ENCODE peak calls at places on chromosomes 16 and 17, in five cellular contexts. C, H, V, F and J are unnamed samples.

GRCh38 chr17:36550491-36551417 is 6.0 kb downstream of the GGNBP2 start:
- ATAC-seq in C (peak), H (no peak), V (peak), F (peak), J (peak)

GRCh38 chr16:4746991-4747574 is 12.7 kb downstream of the DNAAF8 start:
- ATAC-seq in C (no peak), H (no peak), V (no peak), F (no peak), J (no peak)

GRCh38 chr16:53266156-53266555 is 168.1 kb upstream of the RBL2 start:
- ATAC-seq in C (no peak), H (no peak), V (no peak), F (no peak), J (no peak)

GRCh38 chr17:45876539-45876938 is 17.8 kb upstream of the MAPT start:
- ATAC-seq in C (no peak), H (no peak), V (no peak), F (no peak), J (no peak)

GRCh38 chr16:30473231-30474061 is 904 bp downstream of the ITGAL start:
- ATAC-seq in C (peak), H (peak), V (peak), F (peak), J (peak)

GRCh38 chr16:2963611-2964415 is at the start of gene KREMEN2:
- ATAC-seq in C (peak), H (no peak), V (no peak), F (peak), J (no peak)

GRCh38 chr16:27382187-27382855 is 19.7 kb upstream of the IL21R start:
- ATAC-seq in C (no peak), H (no peak), V (no peak), F (no peak), J (no peak)

GRCh38 chr16:23944381-23944780 is 108.6 kb downstream of the PRKCB start:
- ATAC-seq in C (no peak), H (no peak), V (no peak), F (no peak), J (no peak)

GRCh38 chr17:17500999-17501605 is 4.9 kb upstream of the RASD1 start:
- ATAC-seq in C (no peak), H (no peak), V (no peak), F (no peak), J (no peak)

GRCh38 chr17:7951143-7951792 is 19.3 kb downstream of the CNTROB start:
- ATAC-seq in C (peak), H (no peak), V (peak), F (peak), J (peak)

GRCh38 chr17:79833110-79833450 is 6.2 kb downstream of the CBX4 start:
- ATAC-seq in C (no peak), H (no peak), V (no peak), F (no peak), J (no peak)

GRCh38 chr16:86357950-86358349 is 152.4 kb upstream of the FOXF1 start:
- ATAC-seq in C (no peak), H (no peak), V (no peak), F (no peak), J (no peak)

GRCh38 chr16:6153901-6154300 is 1056.3 kb upstream of the EEF2KMT start:
- ATAC-seq in C (no peak), H (no peak), V (no peak), F (no peak), J (no peak)

GRCh38 chr16:11273721-11274324 is 394 bp upstream of the PRM3 start:
- ATAC-seq in C (no peak), H (no peak), V (no peak), F (no peak), J (no peak)

GRCh38 chr17:44864831-44865230 is 17.1 kb downstream of the HIGD1B start:
- ATAC-seq in C (no peak), H (no peak), V (no peak), F (no peak), J (peak)

GRCh38 chr16:86195863-86196630 is 297.1 kb downstream of the IRF8 start:
- ATAC-seq in C (no peak), H (no peak), V (no peak), F (no peak), J (no peak)

GRCh38 chr17:57501016-57501415 is 244.1 kb downstream of the CCDC182 start:
- ATAC-seq in C (no peak), H (no peak), V (no peak), F (no peak), J (no peak)

GRCh38 chr17:1482686-1483445 is 9.6 kb downstream of the MYO1C start:
- ATAC-seq in C (no peak), H (no peak), V (no peak), F (no peak), J (no peak)

GRCh38 chr16:70723740-70724145 is 37.9 kb upstream of the MTSS2 start:
- ATAC-seq in C (no peak), H (no peak), V (no peak), F (no peak), J (no peak)

GRCh38 chr16:11557811-11558210 is 28.9 kb downstream of the LITAF start:
- ATAC-seq in C (no peak), H (no peak), V (no peak), F (no peak), J (no peak)

GRCh38 chr16:12252616-12253015 is 276.1 kb downstream of the SNX29 start:
- ATAC-seq in C (no peak), H (no peak), V (no peak), F (no peak), J (no peak)

GRCh38 chr17:80187090-80187489 is 17.3 kb downstream of the CARD14 start:
- ATAC-seq in C (no peak), H (no peak), V (no peak), F (no peak), J (no peak)

GRCh38 chr17:73458191-73458590 is 146.4 kb upstream of the CDC42EP4 start:
- ATAC-seq in C (no peak), H (no peak), V (no peak), F (no peak), J (no peak)

GRCh38 chr16:1194665-1195392 is 30.2 kb downstream of the TPSG1 start:
- ATAC-seq in C (peak), H (no peak), V (peak), F (no peak), J (peak)

GRCh38 chr16:85090873-85091521 is 21.3 kb downstream of the CIBAR2 start:
- ATAC-seq in C (no peak), H (no peak), V (peak), F (no peak), J (no peak)

GRCh38 chr17:39813631-39814030 is 50.5 kb downstream of the IKZF3 start:
- ATAC-seq in C (peak), H (peak), V (peak), F (peak), J (peak)

GRCh38 chr17:73715714-73716113 is 71.5 kb upstream of the SDK2 start:
- ATAC-seq in C (no peak), H (no peak), V (no peak), F (no peak), J (no peak)

GRCh38 chr16:50172195-50172922 is 19.3 kb downstream of the TENT4B start:
- ATAC-seq in C (peak), H (no peak), V (no peak), F (peak), J (peak)

GRCh38 chr17:19857640-19858039 is 10.1 kb downstream of the ULK2 start:
- ATAC-seq in C (no peak), H (no peak), V (no peak), F (no peak), J (no peak)

GRCh38 chr17:46028969-46029565 is 30.0 kb downstream of the STH start:
- ATAC-seq in C (peak), H (no peak), V (no peak), F (peak), J (peak)

GRCh38 chr17:32794533-32795246 is 82.2 kb downstream of the MYO1D start:
- ATAC-seq in C (no peak), H (no peak), V (peak), F (no peak), J (no peak)

GRCh38 chr16:10877472-10877946 is 507 bp downstream of the CIITA start:
- ATAC-seq in C (no peak), H (no peak), V (no peak), F (no peak), J (no peak)

GRCh38 chr17:7240375-7240774 is 1.1 kb upstream of the PHF23 start:
- ATAC-seq in C (no peak), H (no peak), V (no peak), F (no peak), J (no peak)

GRCh38 chr16:57300387-57301125 is 16.1 kb upstream of the PLLP start:
- ATAC-seq in C (peak), H (peak), V (peak), F (peak), J (peak)

GRCh38 chr16:80403871-80404270 is 136.9 kb upstream of the DYNLRB2 start:
- ATAC-seq in C (no peak), H (no peak), V (no peak), F (no peak), J (no peak)

GRCh38 chr16:87657621-87658192 is 55.4 kb downstream of the JPH3 start:
- ATAC-seq in C (no peak), H (no peak), V (no peak), F (no peak), J (no peak)